ENCODE peak calls at places on chromosomes 13 and 19, in ten cellular contexts. L, X, K, S, P, W, T, D, G and I are unnamed samples.

GRCh38 chr13:41311607-41312500 is 787 bp downstream of the NAA16 start:
- DNase-seq in K (peak; percentile 38), G (peak; percentile 52), W (peak; percentile 23), X (peak; percentile 64), S (peak; percentile 49), L (peak; percentile 48), P (peak; percentile 75), T (peak; percentile 58), D (peak; percentile 37), I (peak; percentile 43)

GRCh38 chr13:108494991-108495661 is 134.3 kb upstream of the MYO16 start:
- DNase-seq in X (no peak), W (no peak), K (peak; percentile 20), P (no peak), S (no peak), G (no peak), T (no peak), L (no peak), D (peak; percentile 26), I (no peak)

GRCh38 chr13:57595775-57596174 is 35.8 kb upstream of the PCDH17 start:
- DNase-seq in L (no peak), W (no peak), K (no peak), S (no peak), X (no peak), P (no peak), T (no peak), G (no peak), D (no peak), I (no peak)

GRCh38 chr19:14381689-14382474 is 638 bp downstream of the ADGRE5 start:
- DNase-seq in P (peak; percentile 66), X (no peak), W (no peak), D (peak; percentile 17), S (peak; percentile 40), G (peak; percentile 55), K (no peak), L (peak; percentile 41), T (peak; percentile 52), I (peak; percentile 20)

GRCh38 chr13:30872685-30873443 is 33.2 kb upstream of the MEDAG start:
- DNase-seq in W (peak; percentile 93), K (peak; percentile 51), D (peak; percentile 92), G (peak; percentile 93), X (peak; percentile 43), T (no peak), L (peak; percentile 50), S (peak; percentile 37), P (no peak), I (peak; percentile 94)

GRCh38 chr19:35995655-35995993 is 636 bp downstream of the SDHAF1 start:
- DNase-seq in T (peak; percentile 56), L (peak; percentile 36), P (peak; percentile 59), X (peak; percentile 42), W (no peak), K (peak; percentile 76), G (peak; percentile 28), S (peak; percentile 39), D (peak; percentile 11), I (peak; percentile 8)

GRCh38 chr13:67383358-67383757 is 153.2 kb upstream of the PCDH9 start:
- DNase-seq in W (peak; percentile 13), D (no peak), X (no peak), T (no peak), P (no peak), G (peak; percentile 77), L (peak; percentile 3), K (no peak), S (no peak), I (peak; percentile 17)

GRCh38 chr19:14354445-14354844 is 26.8 kb upstream of the ADGRE5 start:
- DNase-seq in S (no peak), T (no peak), P (peak; percentile 62), X (no peak), K (no peak), L (no peak), G (no peak), W (no peak), D (no peak), I (no peak)

GRCh38 chr19:38717051-38717450 is 27.2 kb downstream of the CAPN12 start:
- DNase-seq in T (no peak), G (no peak), S (no peak), P (no peak), L (no peak), K (no peak), D (no peak), X (no peak), W (no peak), I (no peak)

GRCh38 chr13:108200781-108201398 is 14.4 kb downstream of the LIG4 start:
- DNase-seq in P (no peak), S (no peak), T (no peak), W (peak; percentile 44), G (peak; percentile 66), D (no peak), L (peak; percentile 81), K (no peak), X (no peak), I (peak; percentile 43)

GRCh38 chr13:100347941-100348340 is 240.6 kb downstream of the GGACT start:
- DNase-seq in D (peak; percentile 67), T (no peak), K (no peak), L (peak; percentile 65), G (peak; percentile 57), X (no peak), W (peak; percentile 50), S (no peak), P (no peak), I (no peak)

GRCh38 chr19:35585844-35586243 is at the start of gene PMIS2:
- DNase-seq in K (peak; percentile 75), X (peak; percentile 95), T (no peak), G (peak; percentile 7), L (no peak), W (no peak), D (no peak), P (peak; percentile 37), S (no peak), I (no peak)

GRCh38 chr13:50129923-50130685 is 114.9 kb downstream of the KCNRG start:
- DNase-seq in T (no peak), S (peak; percentile 48), K (peak; percentile 49), X (peak; percentile 26), D (peak; percentile 54), G (peak; percentile 48), W (no peak), P (peak; percentile 65), L (peak; percentile 29), I (no peak)

GRCh38 chr19:35088514-35088913 is 27.1 kb upstream of the FXYD3 start:
- DNase-seq in P (peak; percentile 21), L (peak; percentile 90), S (no peak), G (peak; percentile 68), W (peak; percentile 80), D (peak; percentile 73), X (no peak), K (no peak), T (no peak), I (peak; percentile 87)

GRCh38 chr19:48421548-48421947 is 24.2 kb upstream of the GRWD1 start:
- DNase-seq in L (no peak), T (no peak), D (no peak), P (no peak), G (peak; percentile 77), S (no peak), K (no peak), W (no peak), X (no peak), I (no peak)

GRCh38 chr19:48415869-48416268 is 22.4 kb downstream of the GRIN2D start:
- DNase-seq in T (no peak), S (no peak), P (no peak), L (no peak), W (no peak), K (no peak), D (no peak), G (no peak), X (no peak), I (no peak)

GRCh38 chr19:48419158-48419920 is 25.9 kb downstream of the GRIN2D start:
- DNase-seq in S (no peak), X (peak; percentile 82), T (no peak), W (no peak), G (peak; percentile 37), P (peak; percentile 53), L (peak; percentile 40), K (peak; percentile 88), D (peak; percentile 55), I (peak; percentile 42)

GRCh38 chr19:48417436-48417835 is 24.0 kb downstream of the GRIN2D start:
- DNase-seq in T (no peak), X (no peak), K (no peak), P (no peak), L (no peak), D (no peak), W (no peak), S (no peak), G (no peak), I (no peak)

DNA sequence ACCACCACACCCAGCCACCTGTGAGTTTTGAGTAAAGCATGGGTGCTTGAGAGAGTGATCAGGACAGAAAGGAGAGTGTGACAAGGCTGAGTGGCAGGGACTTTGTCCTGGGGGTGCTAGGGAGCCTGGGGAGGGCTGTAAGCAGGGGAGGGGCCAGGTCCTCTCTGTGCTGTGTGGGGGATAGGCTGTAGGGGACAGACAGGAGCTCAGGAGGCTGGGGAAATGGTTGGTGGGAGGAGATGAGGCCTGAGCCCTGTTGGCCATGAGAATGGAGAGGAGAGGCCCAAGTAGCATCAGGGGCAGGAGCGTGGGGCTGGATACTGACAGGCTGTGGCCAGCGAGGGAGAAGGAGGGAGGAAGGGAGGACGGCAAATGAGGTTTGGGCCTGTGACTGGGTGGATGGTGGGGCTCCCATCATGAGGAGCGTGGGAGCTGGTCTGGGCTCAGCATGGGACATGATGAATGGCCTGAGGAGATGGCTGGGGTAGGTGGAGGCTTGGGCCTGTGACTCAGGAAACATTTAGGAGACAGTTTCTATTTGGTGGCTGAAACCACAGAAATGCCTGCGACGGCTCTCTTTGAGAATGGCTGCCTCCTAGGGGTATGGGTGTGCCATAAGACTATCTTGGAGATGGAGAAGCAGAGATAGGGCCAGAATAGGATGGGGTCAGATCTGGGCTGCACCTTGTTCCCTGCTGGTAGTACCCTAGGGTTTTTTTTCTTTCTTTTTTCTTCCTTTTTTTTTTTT is 25.0 kb downstream of the GRIN2D start:
- DNase-seq in K (no peak), D (peak; percentile 52), X (no peak), L (no peak), T (no peak), P (no peak), G (peak; percentile 50), S (no peak), W (peak; percentile 56), I (peak; percentile 23)
- TF ChIP-seq CTCF in K (no peak), D (peak; percentile 35), X (no peak), L (no peak), T (no peak), P (peak; percentile 28), G (no peak), S (no peak), W (peak; percentile 10), I (peak; percentile 9)

GRCh38 chr13:48730971-48731658 is 77.4 kb downstream of the CYSLTR2 start:
- DNase-seq in K (peak; percentile 13), D (peak; percentile 42), S (no peak), L (peak; percentile 89), P (no peak), T (no peak), G (peak; percentile 94), W (peak; percentile 78), X (no peak), I (peak; percentile 83)
- TF ChIP-seq CTCF in K (no peak), D (no peak), S (no peak), L (no peak), P (no peak), T (no peak), G (no peak), W (no peak), X (no peak), I (no peak)

GRCh38 chr19:12825259-12826131 is 8.9 kb downstream of the RTBDN start:
- DNase-seq in D (no peak), X (peak; percentile 85), P (no peak), W (no peak), G (no peak), K (peak; percentile 94), T (no peak), S (no peak), L (no peak), I (no peak)
- TF ChIP-seq CTCF in D (peak; percentile 47), X (peak; percentile 64), P (no peak), W (peak; percentile 14), G (no peak), K (peak; percentile 60), T (no peak), S (peak; percentile 44), L (peak; percentile 28), I (peak; percentile 32)

GRCh38 chr19:6740589-6741348 is 1.3 kb downstream of the TRIP10 start:
- DNase-seq in X (no peak), P (peak; percentile 64), D (peak; percentile 37), G (peak; percentile 19), S (peak; percentile 73), W (no peak), T (peak; percentile 59), L (peak; percentile 54), K (peak; percentile 75), I (peak; percentile 19)
- TF ChIP-seq CTCF in X (no peak), P (no peak), D (no peak), G (no peak), S (no peak), W (no peak), T (no peak), L (no peak), K (no peak), I (no peak)